ENCODE peak calls at places on chromosomes 4 and X, in five cellular contexts. One of them, this sample, is unnamed.

GRCh38 chrX:148929686-148930085 is 429.3 kb downstream of the AFF2 start:
- DNase-seq in mucosa of descending colon: no peak
- DNase-seq in suprapubic skin: no peak
- DNase-seq in epithelial cell of esophagus: peak; percentile 57
- DNase-seq in fibroblast of the aortic adventitia: peak; percentile 47
- DNase-seq in this sample: peak; percentile 34

GRCh38 chrX:154775611-154776349 is 13.1 kb downstream of the DKC1 start:
- DNase-seq in fibroblast of the aortic adventitia: no peak
- DNase-seq in suprapubic skin: no peak
- DNase-seq in epithelial cell of esophagus: peak; percentile 69
- DNase-seq in mucosa of descending colon: no peak
- DNase-seq in this sample: peak; percentile 29

GRCh38 chr4:77153016-77153415 is 4.0 kb upstream of the CCNG2 start:
- DNase-seq in epithelial cell of esophagus: no peak
- DNase-seq in suprapubic skin: no peak
- DNase-seq in fibroblast of the aortic adventitia: no peak
- DNase-seq in mucosa of descending colon: no peak
- DNase-seq in this sample: no peak

GRCh38 chrX:122817321-122817720 is 366.8 kb upstream of the GRIA3 start:
- DNase-seq in epithelial cell of esophagus: no peak
- DNase-seq in suprapubic skin: no peak
- DNase-seq in mucosa of descending colon: no peak
- DNase-seq in fibroblast of the aortic adventitia: no peak
- DNase-seq in this sample: no peak

GRCh38 chr4:152115794-152116193 is 355.0 kb upstream of the GATB start:
- DNase-seq in mucosa of descending colon: peak; percentile 24
- DNase-seq in epithelial cell of esophagus: no peak
- DNase-seq in fibroblast of the aortic adventitia: no peak
- DNase-seq in suprapubic skin: no peak
- DNase-seq in this sample: no peak

GRCh38 chrX:80648023-80648422 is 161.7 kb downstream of the BRWD3 start:
- DNase-seq in fibroblast of the aortic adventitia: peak; percentile 56
- DNase-seq in mucosa of descending colon: no peak
- DNase-seq in suprapubic skin: no peak
- DNase-seq in epithelial cell of esophagus: peak; percentile 7
- DNase-seq in this sample: peak; percentile 24

GRCh38 chr4:130071746-130072145 is 975.8 kb downstream of the C4orf33 start:
- DNase-seq in mucosa of descending colon: no peak
- DNase-seq in suprapubic skin: no peak
- DNase-seq in fibroblast of the aortic adventitia: no peak
- DNase-seq in epithelial cell of esophagus: no peak
- DNase-seq in this sample: no peak

GRCh38 chrX:96407501-96407900 is 277.1 kb upstream of the DIAPH2 start:
- DNase-seq in fibroblast of the aortic adventitia: peak; percentile 77
- DNase-seq in suprapubic skin: no peak
- DNase-seq in epithelial cell of esophagus: peak; percentile 9
- DNase-seq in mucosa of descending colon: peak; percentile 27
- DNase-seq in this sample: peak; percentile 80

GRCh38 chrX:125382148-125382628 is 62.5 kb downstream of the TEX13C start:
- DNase-seq in epithelial cell of esophagus: no peak
- DNase-seq in fibroblast of the aortic adventitia: no peak
- DNase-seq in suprapubic skin: no peak
- DNase-seq in mucosa of descending colon: no peak
- DNase-seq in this sample: no peak

GRCh38 chr4:17284323-17285175 is 227.3 kb downstream of the QDPR start:
- DNase-seq in epithelial cell of esophagus: no peak
- DNase-seq in suprapubic skin: no peak
- DNase-seq in mucosa of descending colon: no peak
- DNase-seq in fibroblast of the aortic adventitia: peak; percentile 48
- DNase-seq in this sample: peak; percentile 53

GRCh38 chr4:7767966-7768365 is 171.7 kb downstream of the AFAP1 start:
- DNase-seq in suprapubic skin: no peak
- DNase-seq in fibroblast of the aortic adventitia: no peak
- DNase-seq in epithelial cell of esophagus: no peak
- DNase-seq in mucosa of descending colon: no peak
- DNase-seq in this sample: no peak

GRCh38 chrX:154714925-154715324 is 36.0 kb downstream of the GAB3 start:
- DNase-seq in suprapubic skin: no peak
- DNase-seq in fibroblast of the aortic adventitia: peak; percentile 69
- DNase-seq in mucosa of descending colon: peak; percentile 60
- DNase-seq in epithelial cell of esophagus: peak; percentile 56
- DNase-seq in this sample: peak; percentile 65

GRCh38 chr4:136741468-136741867 is 790.8 kb downstream of the PCDH18 start:
- DNase-seq in suprapubic skin: no peak
- DNase-seq in mucosa of descending colon: no peak
- DNase-seq in epithelial cell of esophagus: peak; percentile 62
- DNase-seq in fibroblast of the aortic adventitia: peak; percentile 27
- DNase-seq in this sample: peak; percentile 53

GRCh38 chrX:68829594-68830485 is 1.0 kb downstream of the EFNB1 start:
- DNase-seq in fibroblast of the aortic adventitia: peak; percentile 17
- DNase-seq in epithelial cell of esophagus: no peak
- DNase-seq in suprapubic skin: peak; percentile 76
- DNase-seq in mucosa of descending colon: peak; percentile 24
- DNase-seq in this sample: no peak

GRCh38 chr4:119664168-119664907 is 35.7 kb upstream of the PDE5A start:
- DNase-seq in suprapubic skin: no peak
- DNase-seq in mucosa of descending colon: no peak
- DNase-seq in epithelial cell of esophagus: no peak
- DNase-seq in fibroblast of the aortic adventitia: no peak
- DNase-seq in this sample: no peak

GRCh38 chr4:142817442-142817841 is 28.7 kb downstream of the INPP4B start:
- DNase-seq in fibroblast of the aortic adventitia: peak; percentile 98
- DNase-seq in suprapubic skin: no peak
- DNase-seq in epithelial cell of esophagus: peak; percentile 86
- DNase-seq in mucosa of descending colon: no peak
- DNase-seq in this sample: peak; percentile 93

GRCh38 chr4:61202100-61202637 is 2.0 kb downstream of the ADGRL3 start:
- DNase-seq in epithelial cell of esophagus: no peak
- DNase-seq in suprapubic skin: no peak
- DNase-seq in mucosa of descending colon: peak; percentile 2
- DNase-seq in fibroblast of the aortic adventitia: no peak
- DNase-seq in this sample: peak; percentile 12

GRCh38 chr4:38275331-38275821 is 315.2 kb downstream of the PTTG2 start:
- DNase-seq in fibroblast of the aortic adventitia: no peak
- DNase-seq in epithelial cell of esophagus: peak; percentile 93
- DNase-seq in mucosa of descending colon: peak; percentile 36
- DNase-seq in suprapubic skin: no peak
- DNase-seq in this sample: no peak

GRCh38 chr4:7651461-7651921 is 216.8 kb upstream of the PSAPL1 start:
- DNase-seq in epithelial cell of esophagus: peak; percentile 2
- DNase-seq in mucosa of descending colon: no peak
- DNase-seq in suprapubic skin: no peak
- DNase-seq in fibroblast of the aortic adventitia: peak; percentile 7
- DNase-seq in this sample: no peak

GRCh38 chrX:134469481-134469880 is 9.5 kb downstream of the HPRT1 start:
- DNase-seq in mucosa of descending colon: no peak
- DNase-seq in epithelial cell of esophagus: peak; percentile 58
- DNase-seq in suprapubic skin: no peak
- DNase-seq in fibroblast of the aortic adventitia: peak; percentile 48
- DNase-seq in this sample: peak; percentile 44

GRCh38 chrX:104854790-104855340 is 288.9 kb downstream of the IL1RAPL2 start:
- DNase-seq in suprapubic skin: no peak
- DNase-seq in mucosa of descending colon: no peak
- DNase-seq in fibroblast of the aortic adventitia: no peak
- DNase-seq in epithelial cell of esophagus: no peak
- DNase-seq in this sample: peak; percentile 0

DNA sequence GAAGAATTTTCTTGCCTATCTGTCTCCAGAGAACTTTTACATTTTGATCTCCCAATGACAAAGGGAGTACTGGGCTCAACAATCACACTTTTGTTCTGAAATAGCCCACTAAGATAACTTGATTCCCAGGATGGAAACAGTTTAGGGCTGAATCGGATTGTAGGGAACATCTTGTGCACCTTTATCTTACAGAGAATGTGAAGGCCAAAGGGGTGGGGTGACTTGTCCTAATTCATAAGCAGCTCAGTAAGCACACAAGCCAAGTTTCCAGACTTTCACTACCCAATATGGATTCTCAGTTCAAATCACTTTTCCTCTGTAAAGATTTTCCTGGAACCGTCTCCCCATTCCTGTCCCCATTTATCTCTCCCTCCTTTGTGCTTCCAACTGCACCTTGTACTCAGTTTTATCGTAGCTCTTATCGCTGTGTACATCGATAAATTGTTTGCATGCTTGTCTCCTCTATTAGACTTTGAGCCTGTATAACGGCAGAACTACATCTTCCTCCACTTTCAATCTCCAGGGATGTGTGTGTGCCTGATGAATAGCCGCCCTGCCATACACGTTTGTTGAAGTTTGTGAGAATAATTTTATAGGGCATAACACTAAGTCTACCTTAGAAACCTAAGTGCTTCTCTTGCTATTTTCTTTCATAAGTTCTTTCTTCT is 77.4 kb downstream of the MBNL3 start:
- DNase-seq in mucosa of descending colon: no peak
- DNase-seq in fibroblast of the aortic adventitia: no peak
- DNase-seq in epithelial cell of esophagus: no peak
- DNase-seq in suprapubic skin: no peak
- DNase-seq in this sample: no peak
- H3K4me3 ChIP-seq in mucosa of descending colon: no peak overlapping the region
- H3K4me3 ChIP-seq in fibroblast of the aortic adventitia: no peak overlapping the region
- H3K4me3 ChIP-seq in epithelial cell of esophagus: no peak overlapping the region
- H3K4me3 ChIP-seq in suprapubic skin: no peak overlapping the region
- H3K4me3 ChIP-seq in this sample: no peak overlapping the region

DNA sequence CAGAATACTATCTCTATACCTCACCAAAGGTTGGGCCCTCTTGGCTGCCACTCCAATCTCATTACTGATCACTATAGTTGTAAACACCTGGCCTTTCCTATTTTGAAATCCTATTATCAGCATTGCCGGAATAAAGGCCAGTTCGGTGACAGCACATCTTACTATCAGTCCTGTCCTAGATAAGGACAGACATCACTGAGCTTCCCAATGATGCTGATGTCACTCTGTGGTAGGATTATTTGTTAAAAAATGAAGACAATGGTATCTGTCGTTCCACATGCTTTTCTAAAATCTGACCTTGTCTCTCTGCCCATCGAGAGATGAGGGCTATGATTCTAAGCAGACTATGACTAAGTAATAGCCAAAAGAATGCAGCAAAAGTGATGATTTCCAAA is 260.4 kb downstream of the PDGFC start:
- DNase-seq in suprapubic skin: no peak
- DNase-seq in mucosa of descending colon: no peak
- DNase-seq in fibroblast of the aortic adventitia: no peak
- DNase-seq in epithelial cell of esophagus: no peak
- DNase-seq in this sample: no peak
- TF ChIP-seq CTCF in suprapubic skin: no peak
- TF ChIP-seq CTCF in mucosa of descending colon: no peak
- TF ChIP-seq CTCF in fibroblast of the aortic adventitia: no peak
- TF ChIP-seq CTCF in epithelial cell of esophagus: no peak
- TF ChIP-seq CTCF in this sample: no peak

GRCh38 chr4:105972946-105973621 is 77.8 kb downstream of the NPNT start:
- DNase-seq in fibroblast of the aortic adventitia: no peak
- DNase-seq in epithelial cell of esophagus: no peak
- DNase-seq in mucosa of descending colon: no peak
- DNase-seq in suprapubic skin: no peak
- DNase-seq in this sample: no peak
- H3K4me3 ChIP-seq in fibroblast of the aortic adventitia: no peak overlapping the region
- H3K4me3 ChIP-seq in epithelial cell of esophagus: no peak overlapping the region
- H3K4me3 ChIP-seq in mucosa of descending colon: no peak overlapping the region
- H3K4me3 ChIP-seq in suprapubic skin: no peak overlapping the region
- H3K4me3 ChIP-seq in this sample: no peak overlapping the region

GRCh38 chr4:98928505-98929340 is at the start of gene EIF4E:
- DNase-seq in epithelial cell of esophagus: peak; percentile 99
- DNase-seq in suprapubic skin: peak; percentile 98
- DNase-seq in fibroblast of the aortic adventitia: peak; percentile 99
- DNase-seq in mucosa of descending colon: peak; percentile 97
- DNase-seq in this sample: peak; percentile 99
- TF ChIP-seq CTCF in epithelial cell of esophagus: no peak
- TF ChIP-seq CTCF in suprapubic skin: no peak
- TF ChIP-seq CTCF in fibroblast of the aortic adventitia: peak; percentile 25
- TF ChIP-seq CTCF in mucosa of descending colon: no peak
- TF ChIP-seq CTCF in this sample: peak; percentile 5

GRCh38 chrX:15834051-15834450 is 20.6 kb downstream of the AP1S2 start:
- DNase-seq in suprapubic skin: no peak
- DNase-seq in epithelial cell of esophagus: no peak
- DNase-seq in mucosa of descending colon: no peak
- DNase-seq in fibroblast of the aortic adventitia: no peak
- DNase-seq in this sample: no peak
- H3K4me3 ChIP-seq in suprapubic skin: no peak overlapping the region
- H3K4me3 ChIP-seq in epithelial cell of esophagus: no peak overlapping the region
- H3K4me3 ChIP-seq in mucosa of descending colon: no peak overlapping the region
- H3K4me3 ChIP-seq in fibroblast of the aortic adventitia: no peak overlapping the region
- H3K4me3 ChIP-seq in this sample: no peak overlapping the region

GRCh38 chr4:185839204-185839712 is 27.3 kb upstream of the SORBS2 start:
- DNase-seq in suprapubic skin: no peak
- DNase-seq in mucosa of descending colon: peak; percentile 43
- DNase-seq in fibroblast of the aortic adventitia: peak; percentile 95
- DNase-seq in epithelial cell of esophagus: peak; percentile 89
- DNase-seq in this sample: peak; percentile 98

GRCh38 chr4:185838104-185838452 is 26.1 kb upstream of the SORBS2 start:
- DNase-seq in epithelial cell of esophagus: no peak
- DNase-seq in fibroblast of the aortic adventitia: no peak
- DNase-seq in suprapubic skin: no peak
- DNase-seq in mucosa of descending colon: no peak
- DNase-seq in this sample: no peak

GRCh38 chr4:185837415-185838103 is 25.6 kb upstream of the SORBS2 start:
- DNase-seq in fibroblast of the aortic adventitia: peak; percentile 8
- DNase-seq in mucosa of descending colon: no peak
- DNase-seq in epithelial cell of esophagus: no peak
- DNase-seq in suprapubic skin: no peak
- DNase-seq in this sample: no peak

GRCh38 chr4:185839770-185840169 is 27.8 kb upstream of the SORBS2 start:
- DNase-seq in epithelial cell of esophagus: no peak
- DNase-seq in fibroblast of the aortic adventitia: no peak
- DNase-seq in suprapubic skin: no peak
- DNase-seq in mucosa of descending colon: no peak
- DNase-seq in this sample: no peak

GRCh38 chr4:185838514-185839203 is 26.7 kb upstream of the SORBS2 start:
- DNase-seq in suprapubic skin: no peak
- DNase-seq in epithelial cell of esophagus: peak; percentile 22
- DNase-seq in mucosa of descending colon: no peak
- DNase-seq in fibroblast of the aortic adventitia: peak; percentile 4
- DNase-seq in this sample: no peak
- TF ChIP-seq CTCF in suprapubic skin: no peak
- TF ChIP-seq CTCF in epithelial cell of esophagus: no peak
- TF ChIP-seq CTCF in mucosa of descending colon: no peak
- TF ChIP-seq CTCF in fibroblast of the aortic adventitia: no peak
- TF ChIP-seq CTCF in this sample: no peak

GRCh38 chr4:108622022-108622421 is 1.6 kb downstream of the RPL34 start:
- DNase-seq in epithelial cell of esophagus: no peak
- DNase-seq in fibroblast of the aortic adventitia: no peak
- DNase-seq in suprapubic skin: no peak
- DNase-seq in mucosa of descending colon: no peak
- DNase-seq in this sample: no peak
- H3K4me3 ChIP-seq in epithelial cell of esophagus: peak overlapping the region; percentile 93
- H3K4me3 ChIP-seq in fibroblast of the aortic adventitia: peak overlapping the region; percentile 96
- H3K4me3 ChIP-seq in suprapubic skin: peak overlapping the region; percentile 77
- H3K4me3 ChIP-seq in mucosa of descending colon: no peak overlapping the region
- H3K4me3 ChIP-seq in this sample: peak overlapping the region; percentile 75